ENCODE peak calls at places on chromosome 18, in ten cellular contexts. N, D, I, H, J, W, P, T, Y and B are unnamed samples.

GRCh38 chr18:44035554-44035953 is 645.1 kb upstream of the SETBP1 start:
- DNase-seq in T (no peak), P (no peak), H (no peak), D (no peak), W (no peak), N (no peak), I (no peak), J (no peak), Y (no peak), B (no peak)

GRCh38 chr18:76388261-76388660 is 106.8 kb downstream of the ZNF516 start:
- DNase-seq in P (no peak), Y (no peak), W (no peak), J (no peak), T (no peak), D (no peak), N (no peak), H (no peak), I (no peak), B (no peak)

GRCh38 chr18:50559750-50560680 is at the start of gene MAPK4:
- DNase-seq in I (peak), Y (peak), H (no peak), P (peak), T (no peak), D (no peak), W (no peak), J (peak), N (peak), B (no peak)

GRCh38 chr18:79626905-79627749 is 52.5 kb upstream of the CTDP1 start:
- DNase-seq in N (no peak), J (peak), D (no peak), P (no peak), H (no peak), Y (no peak), I (no peak), T (no peak), W (no peak), B (no peak)

GRCh38 chr18:59220164-59220783 is 316 bp downstream of the GRP start:
- DNase-seq in T (no peak), N (no peak), J (no peak), P (no peak), H (no peak), Y (no peak), W (no peak), I (no peak), D (no peak), B (no peak)

GRCh38 chr18:73110307-73110706 is 242.5 kb upstream of the NETO1 start:
- DNase-seq in T (no peak), Y (no peak), N (no peak), D (no peak), P (no peak), H (no peak), I (no peak), J (no peak), W (no peak), B (no peak)

GRCh38 chr18:250685-251084 is 17.2 kb downstream of the THOC1 start:
- DNase-seq in H (no peak), W (no peak), I (no peak), Y (no peak), P (no peak), D (no peak), N (no peak), T (no peak), J (no peak), B (no peak)

GRCh38 chr18:79393626-79394401 is 1.9 kb upstream of the NFATC1 start:
- DNase-seq in P (peak), D (peak), J (peak), I (peak), Y (peak), W (peak), N (peak), T (peak), H (no peak), B (peak)

GRCh38 chr18:26547302-26548143 is 830 bp downstream of the KCTD1 start:
- DNase-seq in N (peak), D (peak), W (no peak), H (peak), T (no peak), P (peak), J (peak), I (peak), Y (peak), B (no peak)

GRCh38 chr18:60981651-60982050 is 351.6 kb upstream of the CDH20 start:
- DNase-seq in J (no peak), Y (no peak), P (no peak), N (no peak), W (no peak), T (no peak), I (no peak), D (no peak), H (no peak), B (no peak)

GRCh38 chr18:73531601-73532000 is 616.0 kb downstream of the FBXO15 start:
- DNase-seq in I (no peak), T (no peak), P (no peak), Y (no peak), W (no peak), J (no peak), H (no peak), N (no peak), D (no peak), B (no peak)

GRCh38 chr18:37282386-37283037 is 283.1 kb downstream of the CELF4 start:
- DNase-seq in T (peak), D (peak), I (no peak), W (no peak), H (no peak), Y (peak), J (no peak), P (no peak), N (no peak), B (no peak)

GRCh38 chr18:13418013-13418710 is 199.6 kb downstream of the LDLRAD4 start:
- DNase-seq in J (no peak), N (no peak), W (no peak), Y (no peak), H (no peak), D (no peak), P (no peak), I (no peak), T (peak), B (no peak)

GRCh38 chr18:43606800-43607199 is 329.5 kb upstream of the SYT4 start:
- DNase-seq in J (no peak), T (no peak), I (no peak), N (no peak), H (no peak), Y (no peak), D (no peak), W (no peak), P (no peak), B (no peak)

GRCh38 chr18:62399781-62400308 is 74.7 kb downstream of the TNFRSF11A start:
- DNase-seq in N (no peak), I (no peak), T (peak), D (peak), Y (peak), H (no peak), W (no peak), P (no peak), J (no peak), B (peak)

GRCh38 chr18:69567813-69568488 is 167.3 kb downstream of the DOK6 start:
- DNase-seq in N (peak), J (no peak), P (no peak), I (no peak), W (no peak), H (no peak), Y (peak), D (no peak), T (peak), B (no peak)

GRCh38 chr18:47895565-47896250 is 34.8 kb downstream of the SMAD2 start:
- DNase-seq in I (no peak), H (no peak), T (peak), P (no peak), Y (no peak), N (no peak), D (no peak), W (no peak), J (no peak), B (no peak)

GRCh38 chr18:60413944-60414547 is 41.5 kb upstream of the MC4R start:
- DNase-seq in P (no peak), H (no peak), W (peak), N (peak), Y (peak), I (no peak), T (peak), D (no peak), J (no peak), B (no peak)

GRCh38 chr18:63421514-63421913 is 762 bp downstream of the VPS4B start:
- DNase-seq in P (no peak), J (no peak), N (peak), H (no peak), I (no peak), Y (peak), T (no peak), W (no peak), D (no peak), B (no peak)

GRCh38 chr18:30405038-30405437 is 637.5 kb downstream of the DSC3 start:
- DNase-seq in I (no peak), T (no peak), N (no peak), P (no peak), H (no peak), Y (no peak), D (no peak), W (no peak), J (no peak), B (no peak)

GRCh38 chr18:35642802-35643201 is 61.3 kb downstream of the GALNT1 start:
- DNase-seq in P (no peak), Y (no peak), I (no peak), D (no peak), H (no peak), N (no peak), J (no peak), T (no peak), W (no peak), B (peak)

DNA sequence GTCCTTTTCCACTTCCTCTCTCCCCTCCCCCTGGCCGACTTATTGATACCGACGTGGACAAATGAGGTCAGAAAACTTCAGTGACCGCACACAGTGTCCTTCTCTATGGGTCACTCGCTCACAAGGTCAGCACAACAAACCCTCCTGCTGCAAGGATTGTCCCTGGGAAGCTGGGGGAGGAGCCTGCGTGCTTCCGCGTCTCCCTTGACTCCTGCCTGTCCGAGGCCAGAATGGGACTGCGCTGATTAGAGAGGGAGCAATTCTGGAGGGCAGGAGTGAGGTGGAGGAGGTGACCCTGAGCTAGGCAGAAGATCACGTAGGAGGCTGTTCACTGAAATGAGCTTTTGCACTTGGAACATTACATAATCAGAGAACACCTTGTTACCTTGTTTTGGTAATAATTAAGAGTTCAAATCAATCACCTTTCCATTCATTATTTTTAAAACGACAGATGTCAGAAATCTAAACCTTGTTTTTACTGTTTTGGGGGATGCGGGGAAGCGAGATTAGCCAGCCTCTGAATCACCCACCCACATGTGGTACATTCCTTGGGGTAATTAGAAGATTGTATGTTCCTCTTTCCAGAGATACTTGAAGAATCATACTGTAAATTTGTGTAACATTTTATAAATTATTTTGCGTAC is 70.6 kb downstream of the CTAGE1 start:
- DNase-seq in H (no peak), W (no peak), N (no peak), T (peak), D (no peak), P (peak), I (peak), Y (peak), J (peak), B (no peak)
- TF ChIP-seq POLR2A in H (no peak), W (no peak), N (no peak), T (no peak), D (no peak), P (peak), I (no peak), Y (no peak), J (peak), B (no peak)

DNA sequence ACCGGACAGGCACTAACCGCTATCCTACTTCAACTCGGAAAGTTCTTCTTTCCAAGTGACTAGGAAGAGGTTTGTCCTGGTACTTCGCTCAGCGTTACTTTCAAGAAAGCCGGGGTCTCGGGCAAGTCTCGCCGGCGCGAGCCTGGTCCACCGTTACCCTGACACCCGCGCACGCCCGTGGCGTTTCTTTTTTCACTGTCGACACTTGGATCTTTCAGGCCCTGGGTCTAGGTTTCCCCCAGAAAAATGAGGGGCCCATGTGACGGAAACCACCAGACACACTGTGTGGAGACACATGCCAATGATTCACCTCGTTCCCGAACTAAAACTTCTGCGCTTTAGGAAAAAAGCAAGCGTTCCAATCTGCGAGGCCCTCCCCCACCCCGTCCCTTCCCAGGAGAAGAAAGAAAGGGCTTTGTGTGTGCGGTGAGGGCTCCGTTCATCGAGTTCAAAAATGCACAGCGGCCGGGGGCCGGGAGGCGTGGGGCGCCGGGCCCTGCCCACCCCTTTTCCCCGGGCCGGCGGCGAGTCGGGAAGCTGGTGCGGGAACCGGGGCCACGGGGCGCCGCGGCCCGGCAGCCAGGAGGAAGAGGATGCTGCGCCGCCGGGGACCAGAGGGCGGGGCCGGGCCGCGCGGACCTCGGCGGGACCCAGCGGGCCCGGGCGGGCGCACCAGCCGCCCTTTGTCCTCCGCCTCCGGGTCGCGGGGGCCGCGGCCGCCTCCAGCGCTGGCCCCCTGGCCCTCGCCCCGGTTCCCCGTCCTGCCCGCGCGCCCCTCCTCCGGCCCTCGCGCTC is 2.6 kb downstream of the ZNF521 start:
- DNase-seq in D (no peak), P (peak), T (no peak), H (no peak), N (peak), Y (no peak), I (no peak), W (no peak), J (peak), B (no peak)
- TF ChIP-seq POLR2A in D (no peak), P (no peak), T (no peak), H (no peak), N (no peak), Y (no peak), I (no peak), W (no peak), J (no peak), B (no peak)

GRCh38 chr18:12009581-12010140 is 28.4 kb downstream of the IMPA2 start:
- DNase-seq in W (no peak), P (peak), I (peak), H (no peak), N (no peak), J (no peak), D (no peak), Y (no peak), T (no peak), B (no peak)
- TF ChIP-seq POLR2A in W (no peak), P (no peak), I (no peak), H (no peak), N (no peak), J (no peak), D (no peak), Y (no peak), T (no peak), B (no peak)

GRCh38 chr18:48951448-48952286 is 902 bp upstream of the SMAD7 start:
- DNase-seq in D (no peak), Y (peak), P (peak), J (peak), H (peak), I (peak), N (peak), T (peak), W (no peak), B (peak)
- TF ChIP-seq POLR2A in D (peak), Y (peak), P (peak), J (peak), H (no peak), I (peak), N (no peak), T (peak), W (no peak), B (peak)